ENCODE peak calls at places on chromosomes 4 and X, in four cellular contexts. K is CD4-positive, alpha-beta T cell; F is hypothalamus; G is NCI-H1436 treated with DMSO at 0.1 percent for 48 hours. Q is an unnamed sample.

GRCh38 chrX:72685810-72686465 is 28.2 kb downstream of the PHKA1 start:
- DNase-seq in K (no peak), G (no peak), F (no peak), Q (no peak)

GRCh38 chrX:69028761-69029120 is 136.5 kb downstream of the PJA1 start:
- DNase-seq in G (no peak), F (no peak), K (no peak), Q (no peak)

GRCh38 chrX:48648299-48648698 is 35.3 kb upstream of the WAS start:
- DNase-seq in K (peak; percentile 29), G (no peak), F (peak; percentile 12), Q (peak; percentile 0)

GRCh38 chr4:186078977-186079697 is 10.2 kb downstream of the TLR3 start:
- DNase-seq in F (no peak), K (no peak), G (no peak), Q (no peak)

GRCh38 chr4:108080752-108081151 is 88.0 kb downstream of the LEF1 start:
- DNase-seq in F (no peak), K (peak; percentile 66), G (no peak), Q (no peak)

GRCh38 chr4:42638993-42639392 is 17.9 kb downstream of the ATP8A1 start:
- DNase-seq in G (no peak), F (no peak), K (no peak), Q (no peak)

GRCh38 chr4:184317234-184317918 is 99.7 kb upstream of the ENPP6 start:
- DNase-seq in G (no peak), F (no peak), K (no peak), Q (no peak)

GRCh38 chr4:175412161-175412560 is 399.9 kb downstream of the GPM6A start:
- DNase-seq in F (no peak), G (no peak), K (no peak), Q (no peak)

GRCh38 chr4:137378393-137379290 is 153.7 kb downstream of the PCDH18 start:
- DNase-seq in K (no peak), G (no peak), F (no peak), Q (no peak)

GRCh38 chr4:6282247-6282646 is 12.6 kb downstream of the WFS1 start:
- DNase-seq in G (no peak), F (no peak), K (no peak), Q (no peak)

GRCh38 chr4:23958749-23959148 is 68.9 kb upstream of the PPARGC1A start:
- DNase-seq in G (no peak), F (no peak), K (no peak), Q (no peak)

GRCh38 chr4:780730-781492 is 45.0 kb downstream of the CPLX1 start:
- DNase-seq in K (no peak), G (no peak), F (no peak), Q (no peak)

GRCh38 chrX:37825225-37825842 is 22.0 kb downstream of the DYNLT3 start:
- DNase-seq in K (peak; percentile 48), F (no peak), G (no peak), Q (no peak)

GRCh38 chr4:127256500-127256899 is 376.3 kb upstream of the INTU start:
- DNase-seq in F (no peak), G (no peak), K (no peak), Q (no peak)

GRCh38 chr4:74223801-74224200 is 65.9 kb downstream of the MTHFD2L start:
- DNase-seq in K (no peak), F (no peak), G (no peak), Q (no peak)

GRCh38 chr4:17082186-17082585 is 183.7 kb upstream of the LDB2 start:
- DNase-seq in G (no peak), F (no peak), K (no peak), Q (no peak)

GRCh38 chrX:29257516-29257915 is 670.3 kb downstream of the IL1RAPL1 start:
- DNase-seq in F (no peak), K (no peak), G (no peak), Q (no peak)

GRCh38 chrX:40734956-40735317 is 405 bp downstream of the MED14 start:
- DNase-seq in G (no peak), K (peak; percentile 23), F (no peak), Q (no peak)

GRCh38 chr4:38795087-38795486 is 9.5 kb downstream of the TLR1 start:
- DNase-seq in G (no peak), K (no peak), F (no peak), Q (no peak)

GRCh38 chr4:55312491-55313101 is 33.4 kb upstream of the SRD5A3 start:
- DNase-seq in G (no peak), F (no peak), K (peak; percentile 22), Q (no peak)

GRCh38 chr4:119656986-119657635 is 28.5 kb upstream of the PDE5A start:
- DNase-seq in G (no peak), K (no peak), F (no peak), Q (no peak)

GRCh38 chr4:101081695-101082369 is 265.5 kb downstream of the PPP3CA start:
- DNase-seq in F (no peak), K (no peak), G (no peak), Q (no peak)

GRCh38 chr4:14180983-14181601 is 553.6 kb upstream of the BOD1L1 start:
- DNase-seq in F (no peak), G (no peak), K (no peak), Q (no peak)

GRCh38 chr4:84483738-84484137 is 15.4 kb downstream of the NKX6-1 start:
- DNase-seq in F (no peak), G (no peak), K (no peak), Q (no peak)

GRCh38 chrX:42385730-42386129 is 392.2 kb downstream of the PPP1R2C start:
- DNase-seq in F (no peak), G (no peak), K (no peak), Q (no peak)

GRCh38 chr4:91758487-91758886 is 545.3 kb upstream of the GRID2 start:
- DNase-seq in K (no peak), F (no peak), G (no peak), Q (no peak)

GRCh38 chr4:76485450-76485849 is 50.4 kb downstream of the SHROOM3 start:
- DNase-seq in G (peak; percentile 19), F (no peak), K (no peak), Q (no peak)

GRCh38 chr4:63563288-63564014 is 845.8 kb downstream of the TECRL start:
- DNase-seq in G (no peak), K (no peak), F (no peak), Q (no peak)

GRCh38 chr4:174523003-174523693 is 860 bp upstream of the HPGD start:
- DNase-seq in F (no peak), K (no peak), G (no peak), Q (no peak)

GRCh38 chr4:110270492-110271197 is 72.2 kb upstream of the ELOVL6 start:
- DNase-seq in G (no peak), K (no peak), F (no peak), Q (no peak)

GRCh38 chr4:17934286-17934685 is 87.3 kb downstream of the LCORL start:
- DNase-seq in F (no peak), G (no peak), K (no peak), Q (no peak)

GRCh38 chrX:133417364-133417763 is 2.1 kb upstream of the GPC4 start:
- DNase-seq in G (no peak), K (no peak), F (no peak), Q (no peak)

GRCh38 chr4:168257663-168258235 is 60.8 kb downstream of the DDX60 start:
- DNase-seq in F (no peak), K (no peak), G (no peak), Q (no peak)

GRCh38 chr4:155929833-155930232 is 23.8 kb downstream of the CTSO start:
- DNase-seq in F (no peak), G (no peak), K (no peak), Q (no peak)

GRCh38 chr4:172998527-172999469 is 169.8 kb upstream of the GALNT7 start:
- DNase-seq in G (no peak), K (no peak), F (no peak), Q (no peak)

GRCh38 chr4:98055800-98056501 is 87.3 kb downstream of the STPG2 start:
- DNase-seq in G (no peak), F (no peak), K (no peak), Q (no peak)

GRCh38 chr4:148442830-148443549 is 776 bp upstream of the NR3C2 start:
- DNase-seq in G (no peak), K (no peak), F (peak; percentile 42), Q (no peak)

GRCh38 chr4:83651846-83652245 is 115.9 kb downstream of the GPAT3 start:
- DNase-seq in F (no peak), K (no peak), G (no peak), Q (no peak)

Q was measured in substantia nigra.